ENCODE peak calls at places on chromosomes 11 and 22, in five cellular contexts. One of them, this sample, is unnamed. For H3K27me3, the result is how much of the 10 kb centered on the place peaks cover.

GRCh38 chr11:34354782-34355181 is 3.0 kb downstream of the ABTB2 start:
- DNase-seq in lower lobe of right lung: no peak
- DNase-seq in sigmoid colon: no peak
- DNase-seq in AG04450: no peak
- DNase-seq in uterus: no peak
- DNase-seq in this sample: no peak

GRCh38 chr11:30333405-30333804 is 10.5 kb downstream of the ARL14EP start:
- DNase-seq in lower lobe of right lung: no peak
- DNase-seq in sigmoid colon: no peak
- DNase-seq in AG04450: no peak
- DNase-seq in uterus: no peak
- DNase-seq in this sample: no peak

GRCh38 chr11:70158201-70158600 is 44.9 kb upstream of the FADD start:
- DNase-seq in lower lobe of right lung: no peak
- DNase-seq in sigmoid colon: no peak
- DNase-seq in AG04450: no peak
- DNase-seq in uterus: no peak
- DNase-seq in this sample: peak

GRCh38 chr22:40714514-40714966 is 35.3 kb downstream of the MCHR1 start:
- DNase-seq in lower lobe of right lung: no peak
- DNase-seq in sigmoid colon: no peak
- DNase-seq in AG04450: peak
- DNase-seq in uterus: no peak
- DNase-seq in this sample: peak

GRCh38 chr11:86848132-86848531 is 47.8 kb downstream of the PRSS23 start:
- DNase-seq in lower lobe of right lung: no peak
- DNase-seq in sigmoid colon: no peak
- DNase-seq in AG04450: no peak
- DNase-seq in uterus: no peak
- DNase-seq in this sample: no peak

GRCh38 chr22:34761111-34761510 is 304.8 kb upstream of the ISX start:
- DNase-seq in lower lobe of right lung: no peak
- DNase-seq in sigmoid colon: no peak
- DNase-seq in AG04450: no peak
- DNase-seq in uterus: no peak
- DNase-seq in this sample: no peak

GRCh38 chr11:102111011-102111786 is 952 bp downstream of the YAP1 start:
- DNase-seq in lower lobe of right lung: peak
- DNase-seq in sigmoid colon: peak
- DNase-seq in AG04450: no peak
- DNase-seq in uterus: peak
- DNase-seq in this sample: peak

GRCh38 chr11:103926990-103927389 is 109.5 kb upstream of the DDI1 start:
- DNase-seq in lower lobe of right lung: no peak
- DNase-seq in sigmoid colon: no peak
- DNase-seq in AG04450: no peak
- DNase-seq in uterus: no peak
- DNase-seq in this sample: no peak

GRCh38 chr11:107567739-107568335 is 2.3 kb upstream of the ALKBH8 start:
- DNase-seq in lower lobe of right lung: no peak
- DNase-seq in sigmoid colon: no peak
- DNase-seq in AG04450: no peak
- DNase-seq in uterus: no peak
- DNase-seq in this sample: no peak

GRCh38 chr22:46397951-46398350 is 62.4 kb downstream of the TRMU start:
- DNase-seq in lower lobe of right lung: no peak
- DNase-seq in sigmoid colon: no peak
- DNase-seq in AG04450: no peak
- DNase-seq in uterus: no peak
- DNase-seq in this sample: no peak

GRCh38 chr11:41446107-41446506 is 13.3 kb downstream of the LRRC4C start:
- DNase-seq in lower lobe of right lung: no peak
- DNase-seq in sigmoid colon: no peak
- DNase-seq in AG04450: no peak
- DNase-seq in uterus: no peak
- DNase-seq in this sample: no peak

GRCh38 chr22:27480487-27480886 is 321.1 kb downstream of the MN1 start:
- DNase-seq in lower lobe of right lung: no peak
- DNase-seq in sigmoid colon: no peak
- DNase-seq in AG04450: no peak
- DNase-seq in uterus: no peak
- DNase-seq in this sample: no peak

GRCh38 chr11:7548659-7549283 is 35.0 kb downstream of the PPFIBP2 start:
- DNase-seq in lower lobe of right lung: no peak
- DNase-seq in sigmoid colon: no peak
- DNase-seq in AG04450: no peak
- DNase-seq in uterus: no peak
- DNase-seq in this sample: no peak

GRCh38 chr11:9250139-9250582 is 15.0 kb downstream of the DENND5A start:
- DNase-seq in lower lobe of right lung: no peak
- DNase-seq in sigmoid colon: no peak
- DNase-seq in AG04450: no peak
- DNase-seq in uterus: no peak
- DNase-seq in this sample: no peak

GRCh38 chr22:11253000-11253511 is 4274.9 kb upstream of the OR11H1 start:
- DNase-seq in lower lobe of right lung: peak
- DNase-seq in sigmoid colon: peak
- DNase-seq in AG04450: no peak
- DNase-seq in uterus: peak
- DNase-seq in this sample: no peak

GRCh38 chr11:130448039-130448415 is 418 bp upstream of the ADAMTS15 start:
- DNase-seq in lower lobe of right lung: no peak
- DNase-seq in sigmoid colon: no peak
- DNase-seq in AG04450: no peak
- DNase-seq in uterus: no peak
- DNase-seq in this sample: no peak

GRCh38 chr11:117197516-117198456 is 1.4 kb upstream of the TAGLN start:
- DNase-seq in lower lobe of right lung: peak
- DNase-seq in sigmoid colon: peak
- DNase-seq in AG04450: no peak
- DNase-seq in uterus: peak
- DNase-seq in this sample: no peak

GRCh38 chr11:7965386-7965785 is at the start of gene NLRP10:
- DNase-seq in lower lobe of right lung: no peak
- DNase-seq in sigmoid colon: no peak
- DNase-seq in AG04450: peak
- DNase-seq in uterus: no peak
- DNase-seq in this sample: peak

GRCh38 chr11:34840736-34841386 is 75.3 kb downstream of the APIP start:
- DNase-seq in lower lobe of right lung: no peak
- DNase-seq in sigmoid colon: no peak
- DNase-seq in AG04450: no peak
- DNase-seq in uterus: no peak
- DNase-seq in this sample: no peak

GRCh38 chr22:32325416-32325801 is 32.3 kb upstream of the RFPL3 start:
- DNase-seq in lower lobe of right lung: no peak
- DNase-seq in sigmoid colon: no peak
- DNase-seq in AG04450: no peak
- DNase-seq in uterus: no peak
- DNase-seq in this sample: no peak

GRCh38 chr22:26362471-26362870 is 66.6 kb upstream of the ASPHD2 start:
- DNase-seq in lower lobe of right lung: no peak
- DNase-seq in sigmoid colon: no peak
- DNase-seq in AG04450: no peak
- DNase-seq in uterus: no peak
- DNase-seq in this sample: peak

GRCh38 chr11:132007184-132007583 is 636.8 kb downstream of the NTM start:
- DNase-seq in lower lobe of right lung: no peak
- DNase-seq in sigmoid colon: no peak
- DNase-seq in AG04450: no peak
- DNase-seq in uterus: no peak
- DNase-seq in this sample: no peak

GRCh38 chr11:74023291-74023690 is 14.4 kb upstream of the UCP3 start:
- DNase-seq in lower lobe of right lung: no peak
- DNase-seq in sigmoid colon: no peak
- DNase-seq in AG04450: no peak
- DNase-seq in uterus: no peak
- DNase-seq in this sample: no peak

GRCh38 chr11:1762537-1763302 is 1.0 kb downstream of the CTSD start:
- DNase-seq in lower lobe of right lung: peak
- DNase-seq in sigmoid colon: no peak
- DNase-seq in AG04450: no peak
- DNase-seq in uterus: no peak
- DNase-seq in this sample: no peak

GRCh38 chr11:34243620-34244493 is 114.0 kb downstream of the ABTB2 start:
- DNase-seq in lower lobe of right lung: no peak
- DNase-seq in sigmoid colon: no peak
- DNase-seq in AG04450: no peak
- DNase-seq in uterus: no peak
- DNase-seq in this sample: peak

GRCh38 chr11:114207096-114207495 is 89.1 kb upstream of the NNMT start:
- DNase-seq in lower lobe of right lung: no peak
- DNase-seq in sigmoid colon: no peak
- DNase-seq in AG04450: no peak
- DNase-seq in uterus: no peak
- DNase-seq in this sample: no peak

GRCh38 chr11:90288207-90288821 is 65.5 kb upstream of the CHORDC1 start:
- DNase-seq in lower lobe of right lung: no peak
- DNase-seq in sigmoid colon: no peak
- DNase-seq in AG04450: no peak
- DNase-seq in uterus: no peak
- DNase-seq in this sample: peak

GRCh38 chr22:20117656-20118571 is 888 bp upstream of the TRMT2A start:
- DNase-seq in lower lobe of right lung: peak
- DNase-seq in sigmoid colon: no peak
- DNase-seq in AG04450: no peak
- DNase-seq in uterus: no peak
- DNase-seq in this sample: peak

GRCh38 chr11:86314636-86315035 is 12.6 kb downstream of the HIKESHI start:
- DNase-seq in lower lobe of right lung: no peak
- DNase-seq in sigmoid colon: no peak
- DNase-seq in AG04450: no peak
- DNase-seq in uterus: no peak
- DNase-seq in this sample: no peak

DNA sequence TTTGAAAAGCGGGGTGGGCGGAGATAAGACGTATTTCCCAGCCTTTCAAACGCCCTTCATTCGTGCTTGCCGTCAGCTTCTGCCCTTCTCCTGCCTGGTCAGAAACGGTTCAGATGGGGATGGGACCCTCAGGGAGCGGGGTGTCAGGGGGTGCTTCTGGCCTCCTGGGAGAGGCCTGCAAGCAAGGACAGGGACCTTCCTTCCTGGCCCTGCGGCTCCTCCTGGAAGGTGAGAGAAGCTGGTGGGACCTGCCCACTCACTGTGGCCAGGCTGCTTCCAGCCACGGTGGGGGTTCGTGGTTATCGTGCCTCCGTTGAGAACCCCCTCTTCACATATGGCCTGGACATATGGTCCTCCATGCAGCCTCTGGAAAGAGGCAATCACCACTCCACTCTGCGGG is 104.6 kb downstream of the MPPED1 start:
- DNase-seq in lower lobe of right lung: peak
- DNase-seq in sigmoid colon: no peak
- DNase-seq in AG04450: no peak
- DNase-seq in uterus: no peak
- DNase-seq in this sample: no peak
- H3K27ac ChIP-seq in lower lobe of right lung: no peak
- H3K27ac ChIP-seq in sigmoid colon: no peak
- H3K27ac ChIP-seq in AG04450: no peak
- H3K27ac ChIP-seq in uterus: no peak
- H3K27ac ChIP-seq in this sample: no peak

GRCh38 chr11:125062196-125062930 is 742 bp upstream of the SLC37A2 start:
- DNase-seq in lower lobe of right lung: no peak
- DNase-seq in sigmoid colon: no peak
- DNase-seq in AG04450: no peak
- DNase-seq in uterus: no peak
- DNase-seq in this sample: no peak

GRCh38 chr11:125064070-125064469 is 965 bp downstream of the SLC37A2 start:
- DNase-seq in lower lobe of right lung: no peak
- DNase-seq in sigmoid colon: no peak
- DNase-seq in AG04450: no peak
- DNase-seq in uterus: no peak
- DNase-seq in this sample: no peak

GRCh38 chr11:125061237-125061636 is 1.9 kb upstream of the SLC37A2 start:
- DNase-seq in lower lobe of right lung: no peak
- DNase-seq in sigmoid colon: no peak
- DNase-seq in AG04450: no peak
- DNase-seq in uterus: no peak
- DNase-seq in this sample: no peak

GRCh38 chr11:125062931-125063428 is at the start of gene SLC37A2:
- DNase-seq in lower lobe of right lung: peak
- DNase-seq in sigmoid colon: peak
- DNase-seq in AG04450: no peak
- DNase-seq in uterus: peak
- DNase-seq in this sample: peak

DNA sequence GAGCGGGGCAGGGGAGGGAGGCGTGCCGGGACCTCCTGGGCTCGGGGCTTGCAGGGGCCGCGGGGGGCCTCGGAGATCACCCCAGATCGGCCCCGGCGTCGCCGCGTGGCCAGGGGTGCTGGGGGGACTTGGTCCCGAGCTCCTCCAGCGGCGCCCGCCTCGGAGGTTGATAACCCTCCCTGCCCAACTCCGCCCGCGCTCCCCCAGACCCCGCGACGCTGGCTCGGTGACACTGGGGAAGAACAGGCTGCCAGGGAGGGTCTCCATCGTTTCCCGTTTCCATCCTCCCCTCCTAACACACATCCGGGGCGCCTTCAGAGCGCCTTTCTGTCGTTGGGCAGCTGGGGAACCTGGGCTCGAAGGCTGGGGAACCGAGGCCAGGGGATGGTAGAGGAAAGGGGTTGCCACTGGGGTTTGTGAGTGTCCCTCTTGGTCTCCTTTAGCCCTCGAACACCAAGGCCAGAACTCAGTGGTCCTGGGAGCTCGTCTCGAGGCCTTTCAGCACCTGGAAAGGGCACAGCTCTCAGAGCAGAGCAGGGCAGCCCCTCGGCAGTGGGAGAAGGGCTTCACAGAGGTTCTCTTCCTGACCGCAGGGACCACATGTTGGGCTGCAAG is 431 bp downstream of the SLC37A2 start:
- DNase-seq in lower lobe of right lung: peak
- DNase-seq in sigmoid colon: peak
- DNase-seq in AG04450: no peak
- DNase-seq in uterus: no peak
- DNase-seq in this sample: no peak
- H3K27me3 ChIP-seq in lower lobe of right lung: under half
- H3K27me3 ChIP-seq in sigmoid colon: under half
- H3K27me3 ChIP-seq in AG04450: under half
- H3K27me3 ChIP-seq in uterus: under half
- H3K27me3 ChIP-seq in this sample: under half

DNA sequence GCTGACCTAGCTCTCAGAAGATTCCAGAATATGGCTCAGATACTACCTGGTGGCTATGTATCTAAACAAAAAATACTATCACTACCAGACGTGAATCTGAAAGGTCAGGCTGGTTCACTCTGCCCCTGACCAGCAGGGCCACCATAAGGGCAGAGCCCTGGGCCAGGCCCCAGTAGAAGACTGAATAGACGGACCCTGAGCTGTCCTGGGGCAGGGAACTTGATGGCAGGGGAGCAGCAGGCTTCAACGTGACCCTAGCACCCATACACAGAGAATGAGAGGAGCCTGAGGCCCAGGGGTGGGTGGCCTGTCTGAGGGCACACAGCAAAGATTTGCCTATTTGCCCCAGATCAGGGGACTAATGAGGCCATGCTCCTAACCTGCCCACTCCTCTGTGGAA is 6.6 kb upstream of the RNF185 start:
- DNase-seq in lower lobe of right lung: no peak
- DNase-seq in sigmoid colon: no peak
- DNase-seq in AG04450: no peak
- DNase-seq in uterus: no peak
- DNase-seq in this sample: no peak
- H3K27ac ChIP-seq in lower lobe of right lung: no peak
- H3K27ac ChIP-seq in sigmoid colon: no peak
- H3K27ac ChIP-seq in AG04450: no peak
- H3K27ac ChIP-seq in uterus: peak
- H3K27ac ChIP-seq in this sample: no peak

GRCh38 chr22:22742641-22743040 is 98.2 kb downstream of the GGTLC2 start:
- DNase-seq in lower lobe of right lung: no peak
- DNase-seq in sigmoid colon: no peak
- DNase-seq in AG04450: no peak
- DNase-seq in uterus: no peak
- DNase-seq in this sample: no peak
- H3K27me3 ChIP-seq in lower lobe of right lung: under half
- H3K27me3 ChIP-seq in sigmoid colon: under half
- H3K27me3 ChIP-seq in AG04450: under half
- H3K27me3 ChIP-seq in uterus: under half
- H3K27me3 ChIP-seq in this sample: under half